ENCODE peak calls at places on chromosomes 11 and 22, in eight cellular contexts. O is progenitor cell of endocrine pancreas, E is IMR-90, M is GM13976, V is fibroblast of mammary gland, A is astrocyte of the cerebellum, N is osteocyte, S is cardiac muscle cell. L is an unnamed sample.

GRCh38 chr22:35761037-35761436 is 43.4 kb downstream of the APOL5 start:
- DNase-seq in M (no peak), V (peak), A (no peak), E (peak), N (no peak), S (peak), O (no peak), L (peak)

GRCh38 chr11:113251281-113251680 is 63.1 kb upstream of the TTC12 start:
- DNase-seq in M (no peak), O (no peak), E (no peak), S (no peak), A (no peak), N (no peak), V (no peak), L (no peak)

GRCh38 chr11:72144807-72145565 is 9.5 kb downstream of the FOLR3 start:
- DNase-seq in V (peak), O (no peak), N (no peak), A (no peak), E (peak), M (no peak), S (peak), L (no peak)

GRCh38 chr11:107840120-107840479 is 18.5 kb downstream of the SLC35F2 start:
- DNase-seq in E (no peak), V (no peak), N (no peak), M (no peak), S (no peak), O (no peak), A (no peak), L (peak)

GRCh38 chr11:17979770-17980371 is 33.0 kb downstream of the SERGEF start:
- DNase-seq in N (no peak), M (peak), A (no peak), E (peak), V (peak), S (peak), O (peak), L (peak)

GRCh38 chr11:100821198-100821597 is 134.1 kb downstream of the ARHGAP42 start:
- DNase-seq in A (no peak), S (peak), V (no peak), E (no peak), M (no peak), O (no peak), N (no peak), L (no peak)

GRCh38 chr11:122105009-122105828 is 10.8 kb downstream of the BLID start:
- DNase-seq in S (no peak), A (no peak), E (no peak), O (no peak), N (no peak), M (no peak), V (no peak), L (no peak)

GRCh38 chr11:94786264-94787126 is 18.3 kb downstream of the AMOTL1 start:
- DNase-seq in O (no peak), A (no peak), S (peak), N (no peak), V (peak), E (peak), M (peak), L (peak)

GRCh38 chr11:76658651-76659650 is 11.6 kb downstream of the LRRC32 start:
- DNase-seq in A (no peak), N (no peak), M (peak), E (no peak), O (no peak), V (no peak), S (no peak), L (no peak)

GRCh38 chr11:121367434-121367833 is 74.9 kb downstream of the SC5D start:
- DNase-seq in O (no peak), V (peak), M (peak), N (no peak), A (peak), S (peak), E (peak), L (peak)

GRCh38 chr11:73270855-73271477 is 1.2 kb upstream of the P2RY6 start:
- DNase-seq in N (no peak), V (no peak), E (no peak), M (no peak), S (no peak), O (no peak), A (no peak), L (no peak)

GRCh38 chr11:134612416-134613030 is 200.5 kb upstream of the B3GAT1 start:
- DNase-seq in O (no peak), E (no peak), N (peak), M (no peak), V (no peak), S (no peak), A (no peak), L (no peak)

GRCh38 chr11:94602430-94603372 is 35.5 kb downstream of the PIWIL4 start:
- DNase-seq in A (no peak), M (peak), V (peak), S (peak), O (no peak), N (no peak), E (peak), L (peak)

GRCh38 chr11:299951-300735 is 817 bp upstream of the IFITM5 start:
- DNase-seq in V (peak), S (peak), E (peak), O (no peak), A (no peak), N (no peak), M (peak), L (no peak)

GRCh38 chr11:101034076-101034475 is 95.5 kb downstream of the PGR start:
- DNase-seq in A (peak), E (no peak), M (no peak), N (no peak), S (peak), O (no peak), V (peak), L (no peak)

GRCh38 chr11:96155627-96156378 is 187.2 kb downstream of the MAML2 start:
- DNase-seq in E (peak), V (peak), A (peak), O (no peak), S (peak), M (peak), N (peak), L (peak)
- TF ChIP-seq CTCF in E (peak), V (peak), A (peak), O (no peak), S (peak), M (peak), N (peak), L (no peak)

GRCh38 chr11:59030037-59030436 is 56.1 kb upstream of the GLYATL1B start:
- DNase-seq in E (no peak), O (no peak), V (no peak), M (no peak), A (no peak), S (no peak), N (no peak), L (no peak)
- TF ChIP-seq CTCF in E (no peak), O (no peak), V (no peak), M (no peak), A (no peak), S (no peak), N (no peak), L (no peak)

DNA sequence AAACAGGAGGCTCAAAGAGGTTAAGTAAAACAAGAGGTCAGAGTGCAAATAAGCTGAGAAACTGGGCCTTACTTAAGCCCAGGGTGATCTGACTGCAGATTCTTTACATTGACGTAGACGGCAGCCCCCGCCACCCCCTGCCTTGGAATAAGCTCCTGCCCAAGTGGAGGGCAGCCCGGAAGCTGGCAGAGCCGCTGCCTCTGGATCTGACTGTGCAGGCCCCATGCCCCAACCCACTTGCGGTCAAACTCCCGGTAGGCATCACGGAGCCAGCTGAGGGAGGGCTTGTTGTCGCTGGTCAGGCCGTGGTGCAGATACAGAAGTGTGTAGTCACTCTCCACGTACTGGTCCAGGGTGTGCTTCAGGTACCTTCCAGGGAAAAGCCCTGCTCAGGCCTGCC is 18.6 kb downstream of the ARHGAP1 start:
- DNase-seq in O (no peak), S (no peak), M (no peak), N (no peak), A (no peak), V (no peak), E (no peak), L (no peak)
- TF ChIP-seq CTCF in O (no peak), S (no peak), M (no peak), N (no peak), A (no peak), V (no peak), E (no peak), L (no peak)

DNA sequence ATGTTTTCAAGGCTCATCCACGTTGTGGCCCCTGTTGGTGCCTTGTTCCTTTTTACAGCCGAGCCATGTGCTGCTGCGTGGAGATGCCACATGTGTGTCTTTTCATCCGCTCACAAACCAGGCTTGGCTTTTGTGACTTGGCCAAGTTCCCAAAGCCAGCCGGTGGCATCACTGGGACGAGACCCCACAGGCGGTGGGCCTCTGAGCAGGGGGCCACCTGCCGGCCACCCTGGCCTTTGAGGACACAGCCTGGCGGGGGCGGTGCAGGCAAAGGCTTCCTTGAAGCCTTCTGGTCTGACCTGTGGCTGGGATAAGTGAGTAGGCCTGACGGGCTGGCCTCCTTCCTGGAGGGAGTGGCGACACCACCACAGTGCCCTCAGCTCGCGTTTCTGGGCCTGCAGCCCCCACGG is 10.6 kb downstream of the GRK2 start:
- DNase-seq in E (peak), N (no peak), O (no peak), S (peak), M (peak), A (no peak), V (peak), L (peak)
- TF ChIP-seq CTCF in E (peak), N (no peak), O (no peak), S (peak), M (peak), A (peak), V (peak), L (peak)

L was measured in GM12865.